ENCODE peak calls at places on chromosomes 4 and X, in nine cellular contexts. J is lower lobe of right lung; D is GM03348; F is heart right ventricle; L is dermis blood vessel endothelial cell; M is activated CD4-positive, alpha-beta T cell treated with anti-CD3 and anti-CD28 coated beads, Interleukin-2, amount 50 U/mL, for 1 hour; W is HS-5; V is LHCN-M2; G is K562. K is an unnamed sample.

GRCh38 chr4:677431-678293 is 3.3 kb downstream of the MYL5 start:
- DNase-seq in F (no peak), G (no peak), M (no peak), D (no peak), J (peak; percentile 59), L (no peak), W (no peak), V (peak; percentile 87), K (no peak)

GRCh38 chr4:155772459-155773195 is 13.8 kb downstream of the GUCY1B1 start:
- DNase-seq in J (no peak), W (no peak), M (no peak), D (no peak), V (no peak), L (no peak), G (no peak), F (no peak), K (no peak)

GRCh38 chr4:12846368-12846767 is 637.8 kb downstream of the RAB28 start:
- DNase-seq in M (no peak), V (no peak), F (no peak), D (no peak), J (no peak), W (no peak), G (no peak), L (no peak), K (no peak)

GRCh38 chr4:98935633-98936032 is 6.7 kb upstream of the EIF4E start:
- DNase-seq in W (no peak), M (no peak), L (no peak), D (no peak), V (no peak), J (no peak), G (no peak), F (no peak), K (no peak)

GRCh38 chr4:18318682-18319410 is 297.3 kb upstream of the LCORL start:
- DNase-seq in L (peak; percentile 89), F (peak; percentile 42), D (peak; percentile 2), M (no peak), G (no peak), W (no peak), J (peak; percentile 42), V (no peak), K (no peak)

GRCh38 chr4:151921371-151921770 is 160.6 kb upstream of the GATB start:
- DNase-seq in V (peak; percentile 34), L (no peak), D (peak; percentile 26), J (no peak), G (no peak), M (no peak), F (no peak), W (no peak), K (no peak)

GRCh38 chrX:40108959-40109287 is 11.2 kb upstream of the BCOR start:
- DNase-seq in F (peak; percentile 74), J (peak; percentile 79), M (peak; percentile 59), G (peak; percentile 64), L (peak; percentile 76), V (peak; percentile 67), D (peak; percentile 90), W (no peak), K (peak; percentile 85)

GRCh38 chr4:102318105-102318504 is 27.2 kb downstream of the SLC39A8 start:
- DNase-seq in J (no peak), L (no peak), M (no peak), D (no peak), V (peak; percentile 60), F (no peak), G (no peak), W (no peak), K (no peak)

GRCh38 chr4:145935253-145936141 is 3.1 kb downstream of the ZNF827 start:
- DNase-seq in L (peak; percentile 48), D (peak; percentile 18), W (no peak), J (peak; percentile 44), G (no peak), V (peak; percentile 48), F (peak; percentile 48), M (no peak), K (peak; percentile 64)

GRCh38 chrX:53723381-53723780 is 36.9 kb upstream of the HUWE1 start:
- DNase-seq in J (no peak), M (no peak), G (no peak), W (no peak), D (no peak), L (no peak), F (no peak), V (no peak), K (no peak)

GRCh38 chr4:2254665-2255500 is 7.0 kb downstream of the MXD4 start:
- DNase-seq in G (no peak), V (no peak), D (no peak), M (no peak), W (no peak), F (peak; percentile 3), J (peak; percentile 32), L (no peak), K (peak; percentile 42)

GRCh38 chr4:7023486-7023885 is 19.7 kb upstream of the TADA2B start:
- DNase-seq in F (no peak), W (no peak), G (no peak), J (no peak), V (no peak), D (no peak), M (no peak), L (no peak), K (no peak)

GRCh38 chr4:3107271-3108185 is 33.0 kb downstream of the HTT start:
- DNase-seq in V (no peak), W (no peak), D (peak; percentile 38), L (peak; percentile 49), J (no peak), F (no peak), M (no peak), G (no peak), K (no peak)

GRCh38 chr4:181970356-181970755 is 272.8 kb upstream of the TENM3 start:
- DNase-seq in V (no peak), M (no peak), W (no peak), F (no peak), L (no peak), J (no peak), G (no peak), D (peak; percentile 15), K (no peak)

GRCh38 chr4:158769175-158769831 is 477 bp downstream of the FNIP2 start:
- DNase-seq in V (peak; percentile 37), F (no peak), M (peak; percentile 28), G (peak; percentile 49), J (peak; percentile 64), L (peak; percentile 38), W (no peak), D (no peak), K (peak; percentile 17)

GRCh38 chr4:159390648-159391047 is 287.8 kb downstream of the RAPGEF2 start:
- DNase-seq in V (peak; percentile 96), M (no peak), W (peak; percentile 88), G (no peak), J (no peak), L (peak; percentile 96), D (peak; percentile 44), F (no peak), K (no peak)

GRCh38 chr4:108466936-108467902 is 153.2 kb upstream of the RPL34 start:
- DNase-seq in F (no peak), M (no peak), J (no peak), L (no peak), V (peak; percentile 93), W (peak; percentile 67), D (peak; percentile 84), G (no peak), K (no peak)

GRCh38 chr4:101701551-101701950 is 89.0 kb upstream of the BANK1 start:
- DNase-seq in G (no peak), M (no peak), F (no peak), L (no peak), J (no peak), V (no peak), D (no peak), W (no peak), K (no peak)

GRCh38 chr4:141416677-141417363 is 196.1 kb downstream of the ZNF330 start:
- DNase-seq in F (no peak), G (no peak), W (no peak), J (no peak), M (no peak), V (no peak), D (no peak), L (no peak), K (no peak)

GRCh38 chr4:78432896-78433295 is 118.7 kb upstream of the ANXA3 start:
- DNase-seq in V (peak; percentile 23), L (no peak), G (no peak), D (peak; percentile 75), F (no peak), W (no peak), M (no peak), J (no peak), K (no peak)

GRCh38 chrX:96861228-96861627 is 22.5 kb upstream of the RPA4 start:
- DNase-seq in J (no peak), L (no peak), D (no peak), M (no peak), V (no peak), W (no peak), F (no peak), G (no peak), K (no peak)

GRCh38 chr4:109166586-109166985 is 135.9 kb downstream of the COL25A1 start:
- DNase-seq in W (no peak), D (no peak), J (no peak), V (no peak), G (no peak), L (no peak), F (no peak), M (no peak), K (no peak)

GRCh38 chrX:107878106-107878505 is 52.4 kb downstream of the MID2 start:
- DNase-seq in F (no peak), D (peak; percentile 2), L (peak; percentile 64), W (no peak), J (no peak), V (peak; percentile 86), M (no peak), G (no peak), K (no peak)

GRCh38 chrX:5867778-5868177 is 360.9 kb downstream of the NLGN4X start:
- DNase-seq in M (no peak), F (no peak), W (no peak), L (no peak), V (no peak), J (no peak), G (no peak), D (no peak), K (no peak)

GRCh38 chr4:147933316-147933715 is 201.4 kb downstream of the ARHGAP10 start:
- DNase-seq in F (no peak), J (no peak), V (no peak), M (no peak), W (no peak), D (no peak), L (peak; percentile 44), G (no peak), K (no peak)

GRCh38 chr4:109434007-109434792 is 585 bp downstream of the SEC24B start:
- DNase-seq in L (peak; percentile 64), G (no peak), M (no peak), F (peak; percentile 28), D (peak; percentile 50), W (no peak), J (peak; percentile 68), V (peak; percentile 19), K (peak; percentile 57)

GRCh38 chrX:71809886-71810285 is 46.7 kb downstream of the CXorf49B start:
- DNase-seq in D (no peak), V (no peak), W (no peak), J (no peak), M (no peak), L (no peak), F (no peak), G (no peak), K (no peak)

GRCh38 chr4:110084154-110084553 is 114.3 kb downstream of the ELOVL6 start:
- DNase-seq in W (no peak), J (no peak), V (no peak), L (no peak), D (no peak), F (no peak), G (no peak), M (no peak), K (no peak)